ENCODE peak calls at places on chromosomes 13 and 19, in four cellular contexts. One of them, this sample, is unnamed.

GRCh38 chr19:18723871-18724377 is 40.4 kb downstream of the CRTC1 start:
- DNase-seq in A549: no peak
- DNase-seq in K562: no peak
- DNase-seq in WTC11: no peak
- DNase-seq in this sample: no peak

GRCh38 chr19:1324792-1325567 is 39.3 kb downstream of the EFNA2 start:
- DNase-seq in A549: peak; percentile 58
- DNase-seq in K562: peak; percentile 88
- DNase-seq in WTC11: peak; percentile 64
- DNase-seq in this sample: peak; percentile 82

GRCh38 chr19:54462713-54463530 is 656 bp downstream of the LENG9 start:
- DNase-seq in K562: no peak
- DNase-seq in A549: no peak
- DNase-seq in WTC11: peak; percentile 69
- DNase-seq in this sample: peak; percentile 54

GRCh38 chr19:28465317-28466086 is 747.4 kb downstream of the UQCRFS1 start:
- DNase-seq in WTC11: no peak
- DNase-seq in K562: no peak
- DNase-seq in A549: no peak
- DNase-seq in this sample: no peak

GRCh38 chr19:1882089-1882785 is 3.1 kb downstream of the ABHD17A start:
- DNase-seq in A549: no peak
- DNase-seq in K562: peak; percentile 47
- DNase-seq in WTC11: no peak
- DNase-seq in this sample: no peak

GRCh38 chr13:50149143-50149703 is 134.0 kb downstream of the KCNRG start:
- DNase-seq in WTC11: no peak
- DNase-seq in K562: no peak
- DNase-seq in A549: no peak
- DNase-seq in this sample: no peak

GRCh38 chr13:97471721-97472120 is 37.8 kb downstream of the RAP2A start:
- DNase-seq in WTC11: no peak
- DNase-seq in A549: no peak
- DNase-seq in K562: no peak
- DNase-seq in this sample: no peak

GRCh38 chr19:31285744-31286143 is 63.5 kb downstream of the TSHZ3 start:
- DNase-seq in K562: no peak
- DNase-seq in WTC11: no peak
- DNase-seq in A549: no peak
- DNase-seq in this sample: no peak

GRCh38 chr13:70795484-70795883 is 687.2 kb upstream of the KLHL1 start:
- DNase-seq in WTC11: no peak
- DNase-seq in K562: no peak
- DNase-seq in A549: no peak
- DNase-seq in this sample: peak; percentile 2
- TF ChIP-seq NR3C1 in WTC11: no peak
- TF ChIP-seq NR3C1 in K562: no peak
- TF ChIP-seq NR3C1 in A549: no peak
- TF ChIP-seq NR3C1 in this sample: no peak

GRCh38 chr19:5143471-5144411 is 174.8 kb downstream of the KDM4B start:
- DNase-seq in K562: no peak
- DNase-seq in WTC11: no peak
- DNase-seq in A549: no peak
- DNase-seq in this sample: no peak

GRCh38 chr19:5141278-5141925 is 172.5 kb downstream of the KDM4B start:
- DNase-seq in K562: no peak
- DNase-seq in A549: no peak
- DNase-seq in WTC11: no peak
- DNase-seq in this sample: no peak

GRCh38 chr19:5142725-5143097 is 173.8 kb downstream of the KDM4B start:
- DNase-seq in A549: no peak
- DNase-seq in WTC11: no peak
- DNase-seq in K562: no peak
- DNase-seq in this sample: no peak

GRCh38 chr19:5144545-5145179 is 175.7 kb downstream of the KDM4B start:
- DNase-seq in K562: no peak
- DNase-seq in A549: no peak
- DNase-seq in WTC11: no peak
- DNase-seq in this sample: no peak

DNA sequence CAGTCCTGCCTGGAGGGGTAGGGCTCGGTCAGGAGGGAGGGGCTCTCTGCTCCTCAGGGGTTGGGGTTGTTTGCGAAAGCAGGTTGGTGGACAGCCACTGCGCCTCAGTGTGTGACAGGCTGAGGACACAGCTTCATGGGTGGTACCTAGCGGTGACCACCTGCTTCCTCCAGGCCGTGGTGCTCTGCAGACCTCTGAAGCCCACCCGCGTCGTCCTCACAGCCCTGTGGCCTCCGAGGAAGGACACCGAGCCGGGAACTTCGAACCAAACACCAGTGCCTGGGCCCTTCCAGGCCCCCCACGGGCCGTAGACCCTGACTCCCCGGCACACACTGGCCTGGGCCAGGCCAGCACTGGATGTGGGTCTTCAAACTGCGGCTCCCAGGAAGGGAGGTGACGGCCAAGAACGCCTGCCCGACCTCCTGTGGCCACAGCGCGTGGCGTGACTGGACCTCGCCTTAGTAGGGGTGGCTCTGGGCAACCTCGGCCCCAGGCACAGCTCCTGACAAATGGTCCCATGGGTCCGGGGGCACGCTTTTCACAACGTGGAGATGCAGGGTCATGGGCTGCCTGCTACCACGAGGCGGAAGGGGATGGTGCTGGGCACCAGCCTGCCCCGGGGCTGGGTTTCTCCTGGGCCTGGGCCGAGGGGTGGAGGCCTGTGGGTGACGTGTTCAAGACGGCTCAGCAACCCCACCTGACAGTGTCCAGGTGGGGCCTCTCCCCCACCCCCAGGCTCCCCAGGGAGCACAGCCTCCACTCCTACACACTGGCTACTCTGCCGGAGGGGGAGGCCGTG is 173.2 kb downstream of the KDM4B start:
- DNase-seq in K562: no peak
- DNase-seq in WTC11: no peak
- DNase-seq in A549: no peak
- DNase-seq in this sample: no peak
- TF ChIP-seq JUN in K562: no peak
- TF ChIP-seq JUN in WTC11: no peak
- TF ChIP-seq JUN in A549: no peak
- TF ChIP-seq JUN in this sample: no peak

GRCh38 chr13:104625196-104625595 is 1559.0 kb upstream of the SLC10A2 start:
- DNase-seq in A549: no peak
- DNase-seq in WTC11: no peak
- DNase-seq in K562: no peak
- DNase-seq in this sample: no peak
- TF ChIP-seq NR3C1 in A549: no peak
- TF ChIP-seq NR3C1 in WTC11: no peak
- TF ChIP-seq NR3C1 in K562: no peak
- TF ChIP-seq NR3C1 in this sample: no peak

GRCh38 chr13:27171244-27171829 is at the start of gene USP12:
- DNase-seq in A549: no peak
- DNase-seq in K562: peak; percentile 47
- DNase-seq in WTC11: peak; percentile 67
- DNase-seq in this sample: no peak
- TF ChIP-seq JUN in A549: no peak
- TF ChIP-seq JUN in K562: no peak
- TF ChIP-seq JUN in WTC11: no peak
- TF ChIP-seq JUN in this sample: no peak

GRCh38 chr19:38666662-38667448 is 19.4 kb downstream of the ACTN4 start:
- DNase-seq in K562: no peak
- DNase-seq in WTC11: no peak
- DNase-seq in A549: no peak
- DNase-seq in this sample: no peak

GRCh38 chr19:38669532-38669931 is 22.1 kb downstream of the ACTN4 start:
- DNase-seq in K562: no peak
- DNase-seq in A549: no peak
- DNase-seq in WTC11: no peak
- DNase-seq in this sample: no peak

GRCh38 chr19:38665950-38666661 is 18.7 kb downstream of the ACTN4 start:
- DNase-seq in WTC11: peak; percentile 80
- DNase-seq in A549: no peak
- DNase-seq in K562: no peak
- DNase-seq in this sample: peak; percentile 68

GRCh38 chr19:38665219-38665931 is 17.9 kb downstream of the ACTN4 start:
- DNase-seq in WTC11: no peak
- DNase-seq in A549: no peak
- DNase-seq in K562: no peak
- DNase-seq in this sample: no peak

GRCh38 chr19:38667552-38668205 is 20.2 kb downstream of the ACTN4 start:
- DNase-seq in A549: no peak
- DNase-seq in K562: no peak
- DNase-seq in WTC11: no peak
- DNase-seq in this sample: no peak
- TF ChIP-seq NR3C1 in A549: no peak
- TF ChIP-seq NR3C1 in K562: no peak
- TF ChIP-seq NR3C1 in WTC11: no peak
- TF ChIP-seq NR3C1 in this sample: no peak

GRCh38 chr19:36081385-36081784 is 26.7 kb downstream of the WDR62 start:
- DNase-seq in WTC11: no peak
- DNase-seq in A549: no peak
- DNase-seq in K562: no peak
- DNase-seq in this sample: no peak
- TF ChIP-seq JUN in WTC11: no peak
- TF ChIP-seq JUN in A549: no peak
- TF ChIP-seq JUN in K562: no peak
- TF ChIP-seq JUN in this sample: no peak

GRCh38 chr13:100828226-100828625 is 153.6 kb upstream of the TMTC4 start:
- DNase-seq in A549: no peak
- DNase-seq in WTC11: no peak
- DNase-seq in K562: no peak
- DNase-seq in this sample: peak; percentile 42
- TF ChIP-seq NR3C1 in A549: no peak
- TF ChIP-seq NR3C1 in WTC11: no peak
- TF ChIP-seq NR3C1 in K562: no peak
- TF ChIP-seq NR3C1 in this sample: no peak

DNA sequence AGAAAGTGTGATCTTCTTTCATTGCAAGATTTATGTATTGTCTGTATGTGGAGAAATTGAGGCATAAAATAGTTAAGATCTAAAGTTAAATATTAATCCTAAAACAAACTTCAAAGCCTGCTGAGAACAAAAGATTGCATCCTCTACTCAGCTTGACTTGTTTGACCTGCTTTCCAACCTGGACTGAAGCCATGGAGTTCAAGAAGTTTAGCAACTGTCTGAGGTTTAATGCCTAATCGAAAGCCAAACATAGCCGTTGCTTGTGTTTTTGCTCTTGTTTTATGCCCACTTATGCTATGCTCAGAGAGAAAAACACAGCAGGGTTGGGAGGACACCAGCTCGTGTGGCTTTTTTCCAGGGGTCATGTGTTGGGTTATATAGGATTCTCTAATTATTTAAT is 135.6 kb downstream of the NUFIP1 start:
- DNase-seq in K562: no peak
- DNase-seq in WTC11: no peak
- DNase-seq in A549: peak; percentile 20
- DNase-seq in this sample: peak; percentile 90
- TF ChIP-seq JUN in K562: no peak
- TF ChIP-seq JUN in WTC11: no peak
- TF ChIP-seq JUN in A549: no peak
- TF ChIP-seq JUN in this sample: no peak